ENCODE peak calls at places on chromosome 17, in four cellular contexts. One of them, this sample, is unnamed.

GRCh38 chr17:56676807-56677206 is 83.3 kb downstream of the NOG start:
- DNase-seq in ovary: no peak
- DNase-seq in sigmoid colon: no peak
- DNase-seq in A549: peak; percentile 18
- DNase-seq in this sample: no peak

GRCh38 chr17:1143573-1143972 is 36.2 kb downstream of the ABR start:
- DNase-seq in ovary: no peak
- DNase-seq in sigmoid colon: no peak
- DNase-seq in A549: no peak
- DNase-seq in this sample: no peak

GRCh38 chr17:27502526-27503324 is 46.5 kb downstream of the KSR1 start:
- DNase-seq in ovary: peak; percentile 73
- DNase-seq in sigmoid colon: no peak
- DNase-seq in A549: no peak
- DNase-seq in this sample: no peak

GRCh38 chr17:80870401-80870800 is 121.2 kb upstream of the CHMP6 start:
- DNase-seq in ovary: no peak
- DNase-seq in sigmoid colon: peak; percentile 24
- DNase-seq in A549: no peak
- DNase-seq in this sample: no peak

GRCh38 chr17:19709841-19710240 is 6.5 kb downstream of the SLC47A2 start:
- DNase-seq in ovary: no peak
- DNase-seq in sigmoid colon: no peak
- DNase-seq in A549: no peak
- DNase-seq in this sample: no peak

GRCh38 chr17:48149174-48150106 is 41.9 kb downstream of the SNX11 start:
- DNase-seq in ovary: no peak
- DNase-seq in sigmoid colon: no peak
- DNase-seq in A549: peak; percentile 38
- DNase-seq in this sample: no peak

GRCh38 chr17:42494673-42495072 is 36.0 kb downstream of the ATP6V0A1 start:
- DNase-seq in ovary: no peak
- DNase-seq in sigmoid colon: no peak
- DNase-seq in A549: no peak
- DNase-seq in this sample: no peak

GRCh38 chr17:82794781-82795505 is 43.1 kb downstream of the TBCD start:
- DNase-seq in ovary: no peak
- DNase-seq in sigmoid colon: peak; percentile 79
- DNase-seq in A549: no peak
- DNase-seq in this sample: no peak

GRCh38 chr17:53141731-53142130 is 681.0 kb upstream of the KIF2B start:
- DNase-seq in ovary: no peak
- DNase-seq in sigmoid colon: no peak
- DNase-seq in A549: no peak
- DNase-seq in this sample: no peak

GRCh38 chr17:68642118-68642412 is 40.9 kb upstream of the FAM20A start:
- DNase-seq in ovary: no peak
- DNase-seq in sigmoid colon: no peak
- DNase-seq in A549: no peak
- DNase-seq in this sample: no peak

GRCh38 chr17:49997256-49997735 is 2.3 kb upstream of the DLX3 start:
- DNase-seq in ovary: no peak
- DNase-seq in sigmoid colon: no peak
- DNase-seq in A549: peak; percentile 32
- DNase-seq in this sample: no peak

GRCh38 chr17:44149750-44150329 is 8.1 kb downstream of the HROB start:
- DNase-seq in ovary: no peak
- DNase-seq in sigmoid colon: no peak
- DNase-seq in A549: no peak
- DNase-seq in this sample: no peak

GRCh38 chr17:50209472-50210248 is 8.2 kb upstream of the COL1A1 start:
- DNase-seq in ovary: peak; percentile 98
- DNase-seq in sigmoid colon: peak; percentile 99
- DNase-seq in A549: no peak
- DNase-seq in this sample: peak; percentile 57

GRCh38 chr17:67562036-67562435 is 155.7 kb upstream of the NOL11 start:
- DNase-seq in ovary: no peak
- DNase-seq in sigmoid colon: peak; percentile 27
- DNase-seq in A549: no peak
- DNase-seq in this sample: no peak

GRCh38 chr17:18230288-18231141 is 5.1 kb downstream of the LLGL1 start:
- DNase-seq in ovary: no peak
- DNase-seq in sigmoid colon: no peak
- DNase-seq in A549: no peak
- DNase-seq in this sample: no peak

GRCh38 chr17:19023209-19023999 is 18.8 kb upstream of the FAM83G start:
- DNase-seq in ovary: no peak
- DNase-seq in sigmoid colon: no peak
- DNase-seq in A549: no peak
- DNase-seq in this sample: no peak

GRCh38 chr17:68805609-68806008 is 149.6 kb downstream of the ABCA8 start:
- DNase-seq in ovary: no peak
- DNase-seq in sigmoid colon: no peak
- DNase-seq in A549: no peak
- DNase-seq in this sample: no peak

GRCh38 chr17:73976676-73977521 is 226.6 kb upstream of the RPL38 start:
- DNase-seq in ovary: no peak
- DNase-seq in sigmoid colon: no peak
- DNase-seq in A549: no peak
- DNase-seq in this sample: no peak

GRCh38 chr17:52389632-52390031 is 231.1 kb upstream of the CA10 start:
- DNase-seq in ovary: no peak
- DNase-seq in sigmoid colon: no peak
- DNase-seq in A549: no peak
- DNase-seq in this sample: no peak

GRCh38 chr17:33229499-33229898 is 63.6 kb downstream of the ASIC2 start:
- DNase-seq in ovary: peak; percentile 54
- DNase-seq in sigmoid colon: no peak
- DNase-seq in A549: no peak
- DNase-seq in this sample: no peak

GRCh38 chr17:33689725-33690124 is 396.6 kb upstream of the ASIC2 start:
- DNase-seq in ovary: no peak
- DNase-seq in sigmoid colon: no peak
- DNase-seq in A549: peak; percentile 7
- DNase-seq in this sample: no peak

GRCh38 chr17:48930435-48930873 is 14.2 kb downstream of the SNF8 start:
- DNase-seq in ovary: no peak
- DNase-seq in sigmoid colon: no peak
- DNase-seq in A549: no peak
- DNase-seq in this sample: no peak

GRCh38 chr17:63425478-63425877 is 20.6 kb downstream of the CYB561 start:
- DNase-seq in ovary: peak; percentile 78
- DNase-seq in sigmoid colon: peak; percentile 88
- DNase-seq in A549: peak; percentile 83
- DNase-seq in this sample: peak; percentile 78

GRCh38 chr17:21127508-21128077 is 829 bp downstream of the DHRS7B start:
- DNase-seq in ovary: no peak
- DNase-seq in sigmoid colon: no peak
- DNase-seq in A549: no peak
- DNase-seq in this sample: no peak

GRCh38 chr17:1783834-1784611 is 22.2 kb downstream of the SERPINF1 start:
- DNase-seq in ovary: peak; percentile 84
- DNase-seq in sigmoid colon: peak; percentile 95
- DNase-seq in A549: peak; percentile 68
- DNase-seq in this sample: peak; percentile 63

GRCh38 chr17:30942311-30943079 is 20.8 kb downstream of the ADAP2 start:
- DNase-seq in ovary: no peak
- DNase-seq in sigmoid colon: no peak
- DNase-seq in A549: no peak
- DNase-seq in this sample: no peak

GRCh38 chr17:75394332-75394918 is 11.1 kb downstream of the GRB2 start:
- DNase-seq in ovary: no peak
- DNase-seq in sigmoid colon: no peak
- DNase-seq in A549: peak; percentile 19
- DNase-seq in this sample: no peak

DNA sequence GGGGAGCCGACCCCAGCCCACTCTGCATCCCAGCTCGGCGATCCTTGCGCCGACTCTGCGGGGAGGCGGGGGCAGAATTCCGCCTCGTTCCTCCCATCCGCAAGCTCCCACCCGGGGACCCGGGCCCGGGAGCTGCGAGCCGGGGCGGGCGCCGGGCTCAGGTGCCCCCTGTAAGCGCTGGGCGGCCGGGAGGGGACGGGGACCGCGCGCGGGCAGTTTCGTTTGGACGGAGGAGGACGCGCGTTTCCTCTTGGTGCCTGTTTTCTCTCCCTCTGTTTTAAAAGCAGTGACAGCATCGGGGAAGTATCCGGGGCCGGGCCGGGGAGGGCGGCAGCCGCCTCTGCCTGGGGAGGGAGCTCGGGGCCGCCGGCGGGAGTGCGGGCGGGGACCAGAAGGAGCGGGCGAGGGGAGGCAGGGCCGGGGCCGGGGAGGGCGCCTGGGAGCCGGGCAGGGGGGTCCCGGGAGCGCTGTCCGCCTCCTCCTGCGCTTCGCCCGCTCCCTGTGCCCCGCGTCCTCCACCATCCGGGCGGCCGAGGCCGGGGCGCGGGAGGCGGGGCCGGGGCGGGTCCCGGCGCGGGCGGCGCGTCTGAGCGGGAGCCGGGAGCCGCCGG is 57.0 kb downstream of the RAP1GAP2 start:
- DNase-seq in ovary: peak; percentile 45
- DNase-seq in sigmoid colon: peak; percentile 80
- DNase-seq in A549: peak; percentile 63
- DNase-seq in this sample: peak; percentile 68
- TF ChIP-seq POLR2A in ovary: no peak
- TF ChIP-seq POLR2A in sigmoid colon: no peak
- TF ChIP-seq POLR2A in A549: no peak
- TF ChIP-seq POLR2A in this sample: no peak

DNA sequence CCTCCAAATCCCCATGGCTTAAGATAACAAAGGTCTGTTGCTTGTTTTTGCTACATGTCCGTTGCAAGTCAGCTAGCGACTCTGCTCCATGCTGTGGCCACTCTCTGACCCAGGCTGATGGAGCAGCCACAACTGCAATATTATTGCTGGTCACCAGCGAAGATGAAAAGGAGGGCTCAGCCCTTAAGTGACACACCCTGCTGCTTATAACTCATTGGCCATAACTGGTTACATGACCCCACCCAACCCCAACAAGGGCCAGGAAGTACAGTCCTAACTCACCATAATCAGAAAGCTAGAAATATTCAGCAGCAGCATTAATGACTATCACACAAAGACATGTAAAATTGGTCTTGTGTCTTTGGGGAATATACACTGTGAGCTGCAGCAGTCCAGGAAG is 224.3 kb downstream of the SOX9 start:
- DNase-seq in ovary: no peak
- DNase-seq in sigmoid colon: no peak
- DNase-seq in A549: no peak
- DNase-seq in this sample: no peak
- TF ChIP-seq EP300 in ovary: no peak
- TF ChIP-seq EP300 in sigmoid colon: no peak
- TF ChIP-seq EP300 in A549: no peak
- TF ChIP-seq EP300 in this sample: no peak

GRCh38 chr17:32227910-32228309 is 37.7 kb upstream of the RHBDL3 start:
- DNase-seq in ovary: no peak
- DNase-seq in sigmoid colon: no peak
- DNase-seq in A549: no peak
- DNase-seq in this sample: no peak

GRCh38 chr17:32222621-32223020 is 43.0 kb upstream of the RHBDL3 start:
- DNase-seq in ovary: no peak
- DNase-seq in sigmoid colon: no peak
- DNase-seq in A549: peak; percentile 24
- DNase-seq in this sample: no peak

GRCh38 chr17:32226881-32227280 is 38.8 kb upstream of the RHBDL3 start:
- DNase-seq in ovary: peak; percentile 57
- DNase-seq in sigmoid colon: no peak
- DNase-seq in A549: no peak
- DNase-seq in this sample: no peak

GRCh38 chr17:32223703-32224102 is 41.9 kb upstream of the RHBDL3 start:
- DNase-seq in ovary: no peak
- DNase-seq in sigmoid colon: no peak
- DNase-seq in A549: no peak
- DNase-seq in this sample: no peak
- TF ChIP-seq POLR2A in ovary: no peak
- TF ChIP-seq POLR2A in sigmoid colon: no peak
- TF ChIP-seq POLR2A in A549: no peak
- TF ChIP-seq POLR2A in this sample: no peak

GRCh38 chr17:61579961-61580360 is 11.1 kb downstream of the NACA2 start:
- DNase-seq in ovary: no peak
- DNase-seq in sigmoid colon: no peak
- DNase-seq in A549: no peak
- DNase-seq in this sample: no peak
- TF ChIP-seq EP300 in ovary: no peak
- TF ChIP-seq EP300 in sigmoid colon: no peak
- TF ChIP-seq EP300 in A549: no peak
- TF ChIP-seq EP300 in this sample: no peak

DNA sequence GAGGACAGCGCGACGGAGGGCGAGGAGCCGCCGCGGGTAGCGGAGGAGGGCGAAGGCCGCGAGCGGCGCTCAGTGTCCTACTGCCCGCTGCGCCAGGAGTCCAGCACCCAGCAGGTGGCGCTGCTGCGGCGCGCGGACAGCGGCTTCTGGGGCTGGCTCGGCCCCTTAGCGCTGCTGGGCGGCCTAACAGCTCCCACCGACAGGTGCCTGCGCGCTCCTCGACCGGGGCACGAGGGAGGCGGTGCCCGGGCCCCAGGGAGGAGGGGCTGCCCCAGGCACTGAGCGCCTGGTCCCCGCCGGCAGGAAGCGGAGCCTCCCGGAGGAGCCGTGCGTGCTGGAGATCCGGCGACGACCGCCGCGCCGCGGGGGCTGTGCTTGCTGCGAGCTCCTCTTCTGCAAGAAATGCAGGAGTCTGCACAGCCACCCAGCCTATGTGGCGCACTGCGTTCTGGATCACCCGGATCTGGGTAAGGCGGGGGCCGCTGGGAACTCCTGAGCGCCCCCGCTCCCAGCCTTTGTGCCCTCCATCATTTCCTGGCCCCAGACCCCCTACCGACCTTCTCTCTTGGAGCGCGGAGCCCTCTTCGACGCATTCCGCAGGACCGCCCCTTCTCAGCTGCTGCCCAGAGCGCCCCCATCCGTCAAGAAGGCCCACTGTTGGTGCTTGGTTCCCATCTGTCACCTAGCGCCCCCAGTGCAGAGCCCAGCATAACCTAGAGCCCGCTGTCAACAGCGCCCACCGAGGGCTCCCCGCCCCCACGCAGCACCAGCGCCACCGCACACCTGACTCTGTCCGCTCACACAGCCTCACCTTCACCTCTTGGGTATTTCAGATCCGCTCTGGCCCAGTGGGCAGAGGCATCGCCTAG is 3.7 kb downstream of the C17orf50 start:
- DNase-seq in ovary: peak; percentile 91
- DNase-seq in sigmoid colon: peak; percentile 91
- DNase-seq in A549: peak; percentile 96
- DNase-seq in this sample: peak; percentile 92
- TF ChIP-seq POLR2A in ovary: no peak
- TF ChIP-seq POLR2A in sigmoid colon: no peak
- TF ChIP-seq POLR2A in A549: no peak
- TF ChIP-seq POLR2A in this sample: no peak

GRCh38 chr17:3529817-3530741 is 27.5 kb downstream of the TRPV3 start:
- DNase-seq in ovary: peak; percentile 92
- DNase-seq in sigmoid colon: peak; percentile 64
- DNase-seq in A549: no peak
- DNase-seq in this sample: no peak
- TF ChIP-seq EP300 in ovary: no peak
- TF ChIP-seq EP300 in sigmoid colon: no peak
- TF ChIP-seq EP300 in A549: no peak
- TF ChIP-seq EP300 in this sample: no peak

GRCh38 chr17:76557368-76558209 is 17.7 kb downstream of the PRCD start:
- DNase-seq in ovary: peak; percentile 94
- DNase-seq in sigmoid colon: peak; percentile 97
- DNase-seq in A549: peak; percentile 99
- DNase-seq in this sample: peak; percentile 95
- TF ChIP-seq POLR2A in ovary: peak; percentile 85
- TF ChIP-seq POLR2A in sigmoid colon: peak; percentile 64
- TF ChIP-seq POLR2A in A549: peak; percentile 99
- TF ChIP-seq POLR2A in this sample: peak; percentile 86

GRCh38 chr17:29931253-29931932 is 1.4 kb upstream of the SSH2 start:
- DNase-seq in ovary: peak; percentile 46
- DNase-seq in sigmoid colon: peak; percentile 81
- DNase-seq in A549: peak; percentile 85
- DNase-seq in this sample: peak; percentile 69
- TF ChIP-seq EP300 in ovary: no peak
- TF ChIP-seq EP300 in sigmoid colon: no peak
- TF ChIP-seq EP300 in A549: no peak
- TF ChIP-seq EP300 in this sample: no peak

This sample was measured in stomach.